ENCODE peak calls at places on chromosomes 13 and 19, in five cellular contexts. One of them, this sample, is unnamed.

GRCh38 chr13:111292710-111293485 is 27.5 kb upstream of the TEX29 start:
- DNase-seq in H9: no peak
- DNase-seq in progenitor cell of endocrine pancreas: no peak
- DNase-seq in stimulated activated CD4-positive, alpha-beta T cell treated with anti-CD3 and anti-CD28 coated beads, Interleukin-4, amount 100 ng/mL, for 48 hours: no peak
- DNase-seq in activated CD4-positive, alpha-beta T cell treated with anti-CD3 and anti-CD28 coated beads, Interleukin-2, amount 10 ng/mL, durations not matched to agents 7 days and 5 days: no peak
- DNase-seq in this sample: no peak

GRCh38 chr13:66794340-66795031 is 435.6 kb downstream of the PCDH9 start:
- DNase-seq in H9: no peak
- DNase-seq in progenitor cell of endocrine pancreas: no peak
- DNase-seq in stimulated activated CD4-positive, alpha-beta T cell treated with anti-CD3 and anti-CD28 coated beads, Interleukin-4, amount 100 ng/mL, for 48 hours: no peak
- DNase-seq in activated CD4-positive, alpha-beta T cell treated with anti-CD3 and anti-CD28 coated beads, Interleukin-2, amount 10 ng/mL, durations not matched to agents 7 days and 5 days: no peak
- DNase-seq in this sample: no peak

GRCh38 chr13:99376924-99377323 is 69.7 kb upstream of the GPR183 start:
- DNase-seq in H9: no peak
- DNase-seq in progenitor cell of endocrine pancreas: no peak
- DNase-seq in stimulated activated CD4-positive, alpha-beta T cell treated with anti-CD3 and anti-CD28 coated beads, Interleukin-4, amount 100 ng/mL, for 48 hours: no peak
- DNase-seq in activated CD4-positive, alpha-beta T cell treated with anti-CD3 and anti-CD28 coated beads, Interleukin-2, amount 10 ng/mL, durations not matched to agents 7 days and 5 days: peak
- DNase-seq in this sample: no peak

GRCh38 chr19:30363073-30363472 is 9.1 kb upstream of the ZNF536 start:
- DNase-seq in H9: no peak
- DNase-seq in progenitor cell of endocrine pancreas: no peak
- DNase-seq in stimulated activated CD4-positive, alpha-beta T cell treated with anti-CD3 and anti-CD28 coated beads, Interleukin-4, amount 100 ng/mL, for 48 hours: no peak
- DNase-seq in activated CD4-positive, alpha-beta T cell treated with anti-CD3 and anti-CD28 coated beads, Interleukin-2, amount 10 ng/mL, durations not matched to agents 7 days and 5 days: no peak
- DNase-seq in this sample: no peak

GRCh38 chr13:104650426-104650825 is 1584.2 kb upstream of the SLC10A2 start:
- DNase-seq in H9: no peak
- DNase-seq in progenitor cell of endocrine pancreas: no peak
- DNase-seq in stimulated activated CD4-positive, alpha-beta T cell treated with anti-CD3 and anti-CD28 coated beads, Interleukin-4, amount 100 ng/mL, for 48 hours: no peak
- DNase-seq in activated CD4-positive, alpha-beta T cell treated with anti-CD3 and anti-CD28 coated beads, Interleukin-2, amount 10 ng/mL, durations not matched to agents 7 days and 5 days: no peak
- DNase-seq in this sample: no peak

GRCh38 chr19:6589711-6590457 is 1.1 kb downstream of the CD70 start:
- DNase-seq in H9: no peak
- DNase-seq in progenitor cell of endocrine pancreas: no peak
- DNase-seq in stimulated activated CD4-positive, alpha-beta T cell treated with anti-CD3 and anti-CD28 coated beads, Interleukin-4, amount 100 ng/mL, for 48 hours: no peak
- DNase-seq in activated CD4-positive, alpha-beta T cell treated with anti-CD3 and anti-CD28 coated beads, Interleukin-2, amount 10 ng/mL, durations not matched to agents 7 days and 5 days: no peak
- DNase-seq in this sample: no peak

GRCh38 chr19:45172173-45172572 is 5.9 kb downstream of the TRAPPC6A start:
- DNase-seq in H9: no peak
- DNase-seq in progenitor cell of endocrine pancreas: no peak
- DNase-seq in stimulated activated CD4-positive, alpha-beta T cell treated with anti-CD3 and anti-CD28 coated beads, Interleukin-4, amount 100 ng/mL, for 48 hours: no peak
- DNase-seq in activated CD4-positive, alpha-beta T cell treated with anti-CD3 and anti-CD28 coated beads, Interleukin-2, amount 10 ng/mL, durations not matched to agents 7 days and 5 days: peak
- DNase-seq in this sample: no peak

GRCh38 chr19:42090687-42091086 is 14.7 kb downstream of the ZNF574 start:
- DNase-seq in H9: no peak
- DNase-seq in progenitor cell of endocrine pancreas: no peak
- DNase-seq in stimulated activated CD4-positive, alpha-beta T cell treated with anti-CD3 and anti-CD28 coated beads, Interleukin-4, amount 100 ng/mL, for 48 hours: no peak
- DNase-seq in activated CD4-positive, alpha-beta T cell treated with anti-CD3 and anti-CD28 coated beads, Interleukin-2, amount 10 ng/mL, durations not matched to agents 7 days and 5 days: peak
- DNase-seq in this sample: peak

GRCh38 chr13:112562786-112563383 is 25.1 kb downstream of the TUBGCP3 start:
- DNase-seq in H9: no peak
- DNase-seq in progenitor cell of endocrine pancreas: no peak
- DNase-seq in stimulated activated CD4-positive, alpha-beta T cell treated with anti-CD3 and anti-CD28 coated beads, Interleukin-4, amount 100 ng/mL, for 48 hours: no peak
- DNase-seq in activated CD4-positive, alpha-beta T cell treated with anti-CD3 and anti-CD28 coated beads, Interleukin-2, amount 10 ng/mL, durations not matched to agents 7 days and 5 days: no peak
- DNase-seq in this sample: no peak

GRCh38 chr13:99416411-99417121 is 84.7 kb upstream of the TM9SF2 start:
- DNase-seq in H9: no peak
- DNase-seq in progenitor cell of endocrine pancreas: no peak
- DNase-seq in stimulated activated CD4-positive, alpha-beta T cell treated with anti-CD3 and anti-CD28 coated beads, Interleukin-4, amount 100 ng/mL, for 48 hours: no peak
- DNase-seq in activated CD4-positive, alpha-beta T cell treated with anti-CD3 and anti-CD28 coated beads, Interleukin-2, amount 10 ng/mL, durations not matched to agents 7 days and 5 days: no peak
- DNase-seq in this sample: no peak

GRCh38 chr13:98729526-98730057 is 22.9 kb downstream of the SLC15A1 start:
- DNase-seq in H9: no peak
- DNase-seq in progenitor cell of endocrine pancreas: no peak
- DNase-seq in stimulated activated CD4-positive, alpha-beta T cell treated with anti-CD3 and anti-CD28 coated beads, Interleukin-4, amount 100 ng/mL, for 48 hours: no peak
- DNase-seq in activated CD4-positive, alpha-beta T cell treated with anti-CD3 and anti-CD28 coated beads, Interleukin-2, amount 10 ng/mL, durations not matched to agents 7 days and 5 days: no peak
- DNase-seq in this sample: no peak